ENCODE peak calls at places on chromosomes 13 and 19, in eight cellular contexts. S is myocyte; X is Peyer's patch; C is T-helper 1 cell; O is SJCRH30; A is NCI-H1417; U is activated naive CD4-positive, alpha-beta T cell treated with Interleukin-2 at 50 U/mL for 16 hours; J is tibial nerve. H is an unnamed sample.

GRCh38 chr19:7888145-7888825 is at the start of gene LRRC8E:
- DNase-seq in S (peak), X (no peak), C (no peak), O (no peak), A (no peak), U (peak), J (no peak), H (no peak)

GRCh38 chr19:37977391-37977790 is 70.4 kb downstream of the SIPA1L3 start:
- DNase-seq in S (no peak), X (no peak), C (no peak), O (no peak), A (no peak), U (no peak), J (no peak), H (no peak)

GRCh38 chr13:50537029-50537428 is 306.5 kb downstream of the DLEU7 start:
- DNase-seq in S (no peak), X (no peak), C (no peak), O (no peak), A (no peak), U (no peak), J (no peak), H (no peak)

GRCh38 chr19:38004505-38005223 is 97.7 kb downstream of the SIPA1L3 start:
- DNase-seq in S (peak), X (peak), C (no peak), O (peak), A (peak), U (no peak), J (peak), H (peak)

GRCh38 chr19:19179548-19180441 is 9.7 kb upstream of the MEF2B start:
- DNase-seq in S (peak), X (no peak), C (no peak), O (peak), A (no peak), U (no peak), J (no peak), H (no peak)

GRCh38 chr19:47321582-47321981 is 10.4 kb upstream of the C5AR2 start:
- DNase-seq in S (no peak), X (no peak), C (no peak), O (no peak), A (no peak), U (no peak), J (no peak), H (no peak)

GRCh38 chr13:99800951-99801350 is 170.6 kb downstream of the ZIC5 start:
- DNase-seq in S (no peak), X (no peak), C (no peak), O (no peak), A (peak), U (no peak), J (no peak), H (no peak)

GRCh38 chr19:54620464-54620863 is 9.8 kb upstream of the LILRB1 start:
- DNase-seq in S (no peak), X (no peak), C (no peak), O (no peak), A (no peak), U (no peak), J (no peak), H (no peak)

GRCh38 chr13:77537302-77537919 is 1.9 kb downstream of the SCEL start:
- DNase-seq in S (no peak), X (no peak), C (no peak), O (no peak), A (no peak), U (no peak), J (no peak), H (no peak)

GRCh38 chr19:34503546-34504272 is 22.2 kb downstream of the WTIP start:
- DNase-seq in S (no peak), X (no peak), C (no peak), O (no peak), A (no peak), U (no peak), J (no peak), H (no peak)

GRCh38 chr19:3062165-3063105 is at the start of gene TLE5:
- DNase-seq in S (peak), X (peak), C (peak), O (peak), A (peak), U (peak), J (no peak), H (no peak)

GRCh38 chr13:80337011-80337688 is 3.8 kb downstream of the SPRY2 start:
- DNase-seq in S (peak), X (no peak), C (no peak), O (peak), A (no peak), U (no peak), J (no peak), H (no peak)

GRCh38 chr13:110308377-110309158 is 1.5 kb downstream of the COL4A2 start:
- DNase-seq in S (peak), X (no peak), C (no peak), O (peak), A (peak), U (no peak), J (peak), H (peak)

H was measured in ascending aorta.